ENCODE peak calls at places on chromosome 1, in eight cellular contexts. One of them, this sample, is unnamed.

GRCh38 chr1:42777860-42778259 is 6.9 kb upstream of the TMEM269 start:
- DNase-seq in mucosa of descending colon: no peak
- DNase-seq in stimulated activated naive CD8-positive, alpha-beta T cell treated with anti-CD3 and anti-CD28 coated beads, Interleukin-15, Interleukin-2, amounts not matched to agents 100 U/mL and 50 U/mL, for 24 hours: peak; percentile 39
- DNase-seq in EL: peak; percentile 45
- DNase-seq in KG1: no peak
- DNase-seq in DMS153: peak; percentile 19
- DNase-seq in activated T-cell treated with anti-CD3 and anti-CD28 coated beads, Interleukin-2, amount 50 U/mL, for 4 hours: no peak
- DNase-seq in foreskin fibroblast: peak; percentile 69
- DNase-seq in this sample: peak; percentile 55

GRCh38 chr1:25990702-25991395 is 7.0 kb downstream of the PAFAH2 start:
- DNase-seq in mucosa of descending colon: no peak
- DNase-seq in stimulated activated naive CD8-positive, alpha-beta T cell treated with anti-CD3 and anti-CD28 coated beads, Interleukin-15, Interleukin-2, amounts not matched to agents 100 U/mL and 50 U/mL, for 24 hours: peak; percentile 43
- DNase-seq in EL: no peak
- DNase-seq in KG1: no peak
- DNase-seq in DMS153: no peak
- DNase-seq in activated T-cell treated with anti-CD3 and anti-CD28 coated beads, Interleukin-2, amount 50 U/mL, for 4 hours: peak; percentile 29
- DNase-seq in foreskin fibroblast: no peak
- DNase-seq in this sample: no peak

GRCh38 chr1:222136869-222137268 is 395.0 kb upstream of the DUSP10 start:
- DNase-seq in mucosa of descending colon: no peak
- DNase-seq in stimulated activated naive CD8-positive, alpha-beta T cell treated with anti-CD3 and anti-CD28 coated beads, Interleukin-15, Interleukin-2, amounts not matched to agents 100 U/mL and 50 U/mL, for 24 hours: no peak
- DNase-seq in EL: no peak
- DNase-seq in KG1: no peak
- DNase-seq in DMS153: no peak
- DNase-seq in activated T-cell treated with anti-CD3 and anti-CD28 coated beads, Interleukin-2, amount 50 U/mL, for 4 hours: no peak
- DNase-seq in foreskin fibroblast: no peak
- DNase-seq in this sample: no peak

GRCh38 chr1:41919764-41920397 is 1.2 kb upstream of the HIVEP3 start:
- DNase-seq in mucosa of descending colon: peak; percentile 78
- DNase-seq in stimulated activated naive CD8-positive, alpha-beta T cell treated with anti-CD3 and anti-CD28 coated beads, Interleukin-15, Interleukin-2, amounts not matched to agents 100 U/mL and 50 U/mL, for 24 hours: peak; percentile 82
- DNase-seq in EL: peak; percentile 60
- DNase-seq in KG1: peak; percentile 67
- DNase-seq in DMS153: peak; percentile 95
- DNase-seq in activated T-cell treated with anti-CD3 and anti-CD28 coated beads, Interleukin-2, amount 50 U/mL, for 4 hours: peak; percentile 66
- DNase-seq in foreskin fibroblast: no peak
- DNase-seq in this sample: no peak

GRCh38 chr1:94418664-94419655 is 771 bp downstream of the ABCD3 start:
- DNase-seq in mucosa of descending colon: peak; percentile 45
- DNase-seq in stimulated activated naive CD8-positive, alpha-beta T cell treated with anti-CD3 and anti-CD28 coated beads, Interleukin-15, Interleukin-2, amounts not matched to agents 100 U/mL and 50 U/mL, for 24 hours: peak; percentile 16
- DNase-seq in EL: peak; percentile 68
- DNase-seq in KG1: no peak
- DNase-seq in DMS153: no peak
- DNase-seq in activated T-cell treated with anti-CD3 and anti-CD28 coated beads, Interleukin-2, amount 50 U/mL, for 4 hours: peak; percentile 5
- DNase-seq in foreskin fibroblast: peak; percentile 62
- DNase-seq in this sample: no peak

GRCh38 chr1:43509007-43509739 is 21.5 kb upstream of the PTPRF start:
- DNase-seq in mucosa of descending colon: no peak
- DNase-seq in stimulated activated naive CD8-positive, alpha-beta T cell treated with anti-CD3 and anti-CD28 coated beads, Interleukin-15, Interleukin-2, amounts not matched to agents 100 U/mL and 50 U/mL, for 24 hours: no peak
- DNase-seq in EL: no peak
- DNase-seq in KG1: no peak
- DNase-seq in DMS153: no peak
- DNase-seq in activated T-cell treated with anti-CD3 and anti-CD28 coated beads, Interleukin-2, amount 50 U/mL, for 4 hours: no peak
- DNase-seq in foreskin fibroblast: peak; percentile 25
- DNase-seq in this sample: no peak

GRCh38 chr1:231931846-231932454 is 305.4 kb downstream of the DISC1 start:
- DNase-seq in mucosa of descending colon: no peak
- DNase-seq in stimulated activated naive CD8-positive, alpha-beta T cell treated with anti-CD3 and anti-CD28 coated beads, Interleukin-15, Interleukin-2, amounts not matched to agents 100 U/mL and 50 U/mL, for 24 hours: peak; percentile 60
- DNase-seq in EL: no peak
- DNase-seq in KG1: no peak
- DNase-seq in DMS153: no peak
- DNase-seq in activated T-cell treated with anti-CD3 and anti-CD28 coated beads, Interleukin-2, amount 50 U/mL, for 4 hours: peak; percentile 26
- DNase-seq in foreskin fibroblast: peak; percentile 23
- DNase-seq in this sample: peak; percentile 7

GRCh38 chr1:18256318-18257235 is 149.0 kb downstream of the IGSF21 start:
- DNase-seq in mucosa of descending colon: no peak
- DNase-seq in stimulated activated naive CD8-positive, alpha-beta T cell treated with anti-CD3 and anti-CD28 coated beads, Interleukin-15, Interleukin-2, amounts not matched to agents 100 U/mL and 50 U/mL, for 24 hours: peak; percentile 41
- DNase-seq in EL: peak; percentile 20
- DNase-seq in KG1: no peak
- DNase-seq in DMS153: peak; percentile 49
- DNase-seq in activated T-cell treated with anti-CD3 and anti-CD28 coated beads, Interleukin-2, amount 50 U/mL, for 4 hours: no peak
- DNase-seq in foreskin fibroblast: peak; percentile 28
- DNase-seq in this sample: peak; percentile 27

GRCh38 chr1:93784538-93784937 is 94.5 kb downstream of the DNTTIP2 start:
- DNase-seq in mucosa of descending colon: no peak
- DNase-seq in stimulated activated naive CD8-positive, alpha-beta T cell treated with anti-CD3 and anti-CD28 coated beads, Interleukin-15, Interleukin-2, amounts not matched to agents 100 U/mL and 50 U/mL, for 24 hours: no peak
- DNase-seq in EL: no peak
- DNase-seq in KG1: no peak
- DNase-seq in DMS153: no peak
- DNase-seq in activated T-cell treated with anti-CD3 and anti-CD28 coated beads, Interleukin-2, amount 50 U/mL, for 4 hours: no peak
- DNase-seq in foreskin fibroblast: no peak
- DNase-seq in this sample: no peak

GRCh38 chr1:201883786-201884185 is 4.9 kb upstream of the SHISA4 start:
- DNase-seq in mucosa of descending colon: no peak
- DNase-seq in stimulated activated naive CD8-positive, alpha-beta T cell treated with anti-CD3 and anti-CD28 coated beads, Interleukin-15, Interleukin-2, amounts not matched to agents 100 U/mL and 50 U/mL, for 24 hours: no peak
- DNase-seq in EL: peak; percentile 72
- DNase-seq in KG1: peak; percentile 10
- DNase-seq in DMS153: no peak
- DNase-seq in activated T-cell treated with anti-CD3 and anti-CD28 coated beads, Interleukin-2, amount 50 U/mL, for 4 hours: no peak
- DNase-seq in foreskin fibroblast: peak; percentile 73
- DNase-seq in this sample: peak; percentile 37

GRCh38 chr1:233453433-233454200 is 126.1 kb downstream of the MAP3K21 start:
- DNase-seq in mucosa of descending colon: no peak
- DNase-seq in stimulated activated naive CD8-positive, alpha-beta T cell treated with anti-CD3 and anti-CD28 coated beads, Interleukin-15, Interleukin-2, amounts not matched to agents 100 U/mL and 50 U/mL, for 24 hours: no peak
- DNase-seq in EL: no peak
- DNase-seq in KG1: no peak
- DNase-seq in DMS153: no peak
- DNase-seq in activated T-cell treated with anti-CD3 and anti-CD28 coated beads, Interleukin-2, amount 50 U/mL, for 4 hours: no peak
- DNase-seq in foreskin fibroblast: no peak
- DNase-seq in this sample: no peak

GRCh38 chr1:91501527-91501859 is 842 bp downstream of the CDC7 start:
- DNase-seq in mucosa of descending colon: no peak
- DNase-seq in stimulated activated naive CD8-positive, alpha-beta T cell treated with anti-CD3 and anti-CD28 coated beads, Interleukin-15, Interleukin-2, amounts not matched to agents 100 U/mL and 50 U/mL, for 24 hours: no peak
- DNase-seq in EL: no peak
- DNase-seq in KG1: no peak
- DNase-seq in DMS153: peak; percentile 69
- DNase-seq in activated T-cell treated with anti-CD3 and anti-CD28 coated beads, Interleukin-2, amount 50 U/mL, for 4 hours: no peak
- DNase-seq in foreskin fibroblast: peak; percentile 61
- DNase-seq in this sample: no peak

GRCh38 chr1:954927-955326 is 4.1 kb downstream of the NOC2L start:
- DNase-seq in mucosa of descending colon: no peak
- DNase-seq in stimulated activated naive CD8-positive, alpha-beta T cell treated with anti-CD3 and anti-CD28 coated beads, Interleukin-15, Interleukin-2, amounts not matched to agents 100 U/mL and 50 U/mL, for 24 hours: no peak
- DNase-seq in EL: no peak
- DNase-seq in KG1: no peak
- DNase-seq in DMS153: no peak
- DNase-seq in activated T-cell treated with anti-CD3 and anti-CD28 coated beads, Interleukin-2, amount 50 U/mL, for 4 hours: no peak
- DNase-seq in foreskin fibroblast: no peak
- DNase-seq in this sample: no peak

GRCh38 chr1:54312874-54313316 is 93.3 kb downstream of the SSBP3 start:
- DNase-seq in mucosa of descending colon: no peak
- DNase-seq in stimulated activated naive CD8-positive, alpha-beta T cell treated with anti-CD3 and anti-CD28 coated beads, Interleukin-15, Interleukin-2, amounts not matched to agents 100 U/mL and 50 U/mL, for 24 hours: no peak
- DNase-seq in EL: peak; percentile 73
- DNase-seq in KG1: no peak
- DNase-seq in DMS153: peak; percentile 65
- DNase-seq in activated T-cell treated with anti-CD3 and anti-CD28 coated beads, Interleukin-2, amount 50 U/mL, for 4 hours: no peak
- DNase-seq in foreskin fibroblast: peak; percentile 84
- DNase-seq in this sample: no peak

GRCh38 chr1:99657213-99658030 is 11.5 kb downstream of the PALMD start:
- DNase-seq in mucosa of descending colon: no peak
- DNase-seq in stimulated activated naive CD8-positive, alpha-beta T cell treated with anti-CD3 and anti-CD28 coated beads, Interleukin-15, Interleukin-2, amounts not matched to agents 100 U/mL and 50 U/mL, for 24 hours: no peak
- DNase-seq in EL: no peak
- DNase-seq in KG1: no peak
- DNase-seq in DMS153: no peak
- DNase-seq in activated T-cell treated with anti-CD3 and anti-CD28 coated beads, Interleukin-2, amount 50 U/mL, for 4 hours: no peak
- DNase-seq in foreskin fibroblast: no peak
- DNase-seq in this sample: no peak

GRCh38 chr1:25068829-25069228 is 138.8 kb upstream of the RUNX3 start:
- DNase-seq in mucosa of descending colon: peak; percentile 7
- DNase-seq in stimulated activated naive CD8-positive, alpha-beta T cell treated with anti-CD3 and anti-CD28 coated beads, Interleukin-15, Interleukin-2, amounts not matched to agents 100 U/mL and 50 U/mL, for 24 hours: peak; percentile 33
- DNase-seq in EL: no peak
- DNase-seq in KG1: no peak
- DNase-seq in DMS153: no peak
- DNase-seq in activated T-cell treated with anti-CD3 and anti-CD28 coated beads, Interleukin-2, amount 50 U/mL, for 4 hours: no peak
- DNase-seq in foreskin fibroblast: no peak
- DNase-seq in this sample: no peak

GRCh38 chr1:233277637-233278413 is 17.7 kb downstream of the PCNX2 start:
- DNase-seq in mucosa of descending colon: no peak
- DNase-seq in stimulated activated naive CD8-positive, alpha-beta T cell treated with anti-CD3 and anti-CD28 coated beads, Interleukin-15, Interleukin-2, amounts not matched to agents 100 U/mL and 50 U/mL, for 24 hours: no peak
- DNase-seq in EL: no peak
- DNase-seq in KG1: no peak
- DNase-seq in DMS153: no peak
- DNase-seq in activated T-cell treated with anti-CD3 and anti-CD28 coated beads, Interleukin-2, amount 50 U/mL, for 4 hours: no peak
- DNase-seq in foreskin fibroblast: no peak
- DNase-seq in this sample: no peak

GRCh38 chr1:155082941-155083541 is 4.4 kb downstream of the EFNA3 start:
- DNase-seq in mucosa of descending colon: peak; percentile 85
- DNase-seq in stimulated activated naive CD8-positive, alpha-beta T cell treated with anti-CD3 and anti-CD28 coated beads, Interleukin-15, Interleukin-2, amounts not matched to agents 100 U/mL and 50 U/mL, for 24 hours: no peak
- DNase-seq in EL: no peak
- DNase-seq in KG1: no peak
- DNase-seq in DMS153: no peak
- DNase-seq in activated T-cell treated with anti-CD3 and anti-CD28 coated beads, Interleukin-2, amount 50 U/mL, for 4 hours: no peak
- DNase-seq in foreskin fibroblast: no peak
- DNase-seq in this sample: no peak

GRCh38 chr1:167805041-167805556 is 83.3 kb downstream of the MPZL1 start:
- DNase-seq in mucosa of descending colon: no peak
- DNase-seq in stimulated activated naive CD8-positive, alpha-beta T cell treated with anti-CD3 and anti-CD28 coated beads, Interleukin-15, Interleukin-2, amounts not matched to agents 100 U/mL and 50 U/mL, for 24 hours: peak; percentile 24
- DNase-seq in EL: no peak
- DNase-seq in KG1: peak; percentile 61
- DNase-seq in DMS153: no peak
- DNase-seq in activated T-cell treated with anti-CD3 and anti-CD28 coated beads, Interleukin-2, amount 50 U/mL, for 4 hours: no peak
- DNase-seq in foreskin fibroblast: peak; percentile 58
- DNase-seq in this sample: no peak

GRCh38 chr1:185499986-185500626 is 183.1 kb upstream of the IVNS1ABP start:
- DNase-seq in mucosa of descending colon: no peak
- DNase-seq in stimulated activated naive CD8-positive, alpha-beta T cell treated with anti-CD3 and anti-CD28 coated beads, Interleukin-15, Interleukin-2, amounts not matched to agents 100 U/mL and 50 U/mL, for 24 hours: no peak
- DNase-seq in EL: peak; percentile 90
- DNase-seq in KG1: no peak
- DNase-seq in DMS153: no peak
- DNase-seq in activated T-cell treated with anti-CD3 and anti-CD28 coated beads, Interleukin-2, amount 50 U/mL, for 4 hours: no peak
- DNase-seq in foreskin fibroblast: peak; percentile 91
- DNase-seq in this sample: no peak

GRCh38 chr1:166859597-166859996 is 16.5 kb downstream of the TADA1 start:
- DNase-seq in mucosa of descending colon: no peak
- DNase-seq in stimulated activated naive CD8-positive, alpha-beta T cell treated with anti-CD3 and anti-CD28 coated beads, Interleukin-15, Interleukin-2, amounts not matched to agents 100 U/mL and 50 U/mL, for 24 hours: no peak
- DNase-seq in EL: no peak
- DNase-seq in KG1: no peak
- DNase-seq in DMS153: no peak
- DNase-seq in activated T-cell treated with anti-CD3 and anti-CD28 coated beads, Interleukin-2, amount 50 U/mL, for 4 hours: no peak
- DNase-seq in foreskin fibroblast: no peak
- DNase-seq in this sample: no peak

GRCh38 chr1:76006234-76006633 is 68.3 kb upstream of the ST6GALNAC3 start:
- DNase-seq in mucosa of descending colon: no peak
- DNase-seq in stimulated activated naive CD8-positive, alpha-beta T cell treated with anti-CD3 and anti-CD28 coated beads, Interleukin-15, Interleukin-2, amounts not matched to agents 100 U/mL and 50 U/mL, for 24 hours: no peak
- DNase-seq in EL: peak; percentile 38
- DNase-seq in KG1: no peak
- DNase-seq in DMS153: no peak
- DNase-seq in activated T-cell treated with anti-CD3 and anti-CD28 coated beads, Interleukin-2, amount 50 U/mL, for 4 hours: no peak
- DNase-seq in foreskin fibroblast: peak; percentile 62
- DNase-seq in this sample: peak; percentile 9

GRCh38 chr1:213399695-213400094 is 348.7 kb downstream of the RPS6KC1 start:
- DNase-seq in mucosa of descending colon: no peak
- DNase-seq in stimulated activated naive CD8-positive, alpha-beta T cell treated with anti-CD3 and anti-CD28 coated beads, Interleukin-15, Interleukin-2, amounts not matched to agents 100 U/mL and 50 U/mL, for 24 hours: no peak
- DNase-seq in EL: no peak
- DNase-seq in KG1: no peak
- DNase-seq in DMS153: no peak
- DNase-seq in activated T-cell treated with anti-CD3 and anti-CD28 coated beads, Interleukin-2, amount 50 U/mL, for 4 hours: no peak
- DNase-seq in foreskin fibroblast: no peak
- DNase-seq in this sample: no peak

GRCh38 chr1:93079685-93080141 is 630 bp downstream of the MTF2 start:
- DNase-seq in mucosa of descending colon: peak; percentile 59
- DNase-seq in stimulated activated naive CD8-positive, alpha-beta T cell treated with anti-CD3 and anti-CD28 coated beads, Interleukin-15, Interleukin-2, amounts not matched to agents 100 U/mL and 50 U/mL, for 24 hours: peak; percentile 54
- DNase-seq in EL: peak; percentile 36
- DNase-seq in KG1: peak; percentile 52
- DNase-seq in DMS153: no peak
- DNase-seq in activated T-cell treated with anti-CD3 and anti-CD28 coated beads, Interleukin-2, amount 50 U/mL, for 4 hours: peak; percentile 7
- DNase-seq in foreskin fibroblast: peak; percentile 31
- DNase-seq in this sample: no peak

GRCh38 chr1:21262282-21263051 is 27.8 kb downstream of the ECE1 start:
- DNase-seq in mucosa of descending colon: peak; percentile 69
- DNase-seq in stimulated activated naive CD8-positive, alpha-beta T cell treated with anti-CD3 and anti-CD28 coated beads, Interleukin-15, Interleukin-2, amounts not matched to agents 100 U/mL and 50 U/mL, for 24 hours: no peak
- DNase-seq in EL: peak; percentile 89
- DNase-seq in KG1: no peak
- DNase-seq in DMS153: no peak
- DNase-seq in activated T-cell treated with anti-CD3 and anti-CD28 coated beads, Interleukin-2, amount 50 U/mL, for 4 hours: no peak
- DNase-seq in foreskin fibroblast: peak; percentile 97
- DNase-seq in this sample: no peak

GRCh38 chr1:31704261-31705079 is 653 bp upstream of the COL16A1 start:
- DNase-seq in mucosa of descending colon: no peak
- DNase-seq in stimulated activated naive CD8-positive, alpha-beta T cell treated with anti-CD3 and anti-CD28 coated beads, Interleukin-15, Interleukin-2, amounts not matched to agents 100 U/mL and 50 U/mL, for 24 hours: no peak
- DNase-seq in EL: peak; percentile 65
- DNase-seq in KG1: no peak
- DNase-seq in DMS153: peak; percentile 92
- DNase-seq in activated T-cell treated with anti-CD3 and anti-CD28 coated beads, Interleukin-2, amount 50 U/mL, for 4 hours: no peak
- DNase-seq in foreskin fibroblast: peak; percentile 71
- DNase-seq in this sample: peak; percentile 35

GRCh38 chr1:215192306-215192705 is 109.8 kb downstream of the KCNK2 start:
- DNase-seq in mucosa of descending colon: no peak
- DNase-seq in stimulated activated naive CD8-positive, alpha-beta T cell treated with anti-CD3 and anti-CD28 coated beads, Interleukin-15, Interleukin-2, amounts not matched to agents 100 U/mL and 50 U/mL, for 24 hours: no peak
- DNase-seq in EL: peak; percentile 53
- DNase-seq in KG1: no peak
- DNase-seq in DMS153: no peak
- DNase-seq in activated T-cell treated with anti-CD3 and anti-CD28 coated beads, Interleukin-2, amount 50 U/mL, for 4 hours: no peak
- DNase-seq in foreskin fibroblast: peak; percentile 35
- DNase-seq in this sample: no peak

GRCh38 chr1:184051485-184052193 is at the start of gene TSEN15:
- DNase-seq in mucosa of descending colon: peak; percentile 85
- DNase-seq in stimulated activated naive CD8-positive, alpha-beta T cell treated with anti-CD3 and anti-CD28 coated beads, Interleukin-15, Interleukin-2, amounts not matched to agents 100 U/mL and 50 U/mL, for 24 hours: peak; percentile 82
- DNase-seq in EL: peak; percentile 85
- DNase-seq in KG1: peak; percentile 80
- DNase-seq in DMS153: peak; percentile 63
- DNase-seq in activated T-cell treated with anti-CD3 and anti-CD28 coated beads, Interleukin-2, amount 50 U/mL, for 4 hours: peak; percentile 79
- DNase-seq in foreskin fibroblast: peak; percentile 96
- DNase-seq in this sample: peak; percentile 90

GRCh38 chr1:41800237-41800902 is 118.4 kb downstream of the HIVEP3 start:
- DNase-seq in mucosa of descending colon: no peak
- DNase-seq in stimulated activated naive CD8-positive, alpha-beta T cell treated with anti-CD3 and anti-CD28 coated beads, Interleukin-15, Interleukin-2, amounts not matched to agents 100 U/mL and 50 U/mL, for 24 hours: no peak
- DNase-seq in EL: no peak
- DNase-seq in KG1: no peak
- DNase-seq in DMS153: no peak
- DNase-seq in activated T-cell treated with anti-CD3 and anti-CD28 coated beads, Interleukin-2, amount 50 U/mL, for 4 hours: no peak
- DNase-seq in foreskin fibroblast: no peak
- DNase-seq in this sample: no peak

GRCh38 chr1:46171351-46171750 is 3.5 kb upstream of the TSPAN1 start:
- DNase-seq in mucosa of descending colon: no peak
- DNase-seq in stimulated activated naive CD8-positive, alpha-beta T cell treated with anti-CD3 and anti-CD28 coated beads, Interleukin-15, Interleukin-2, amounts not matched to agents 100 U/mL and 50 U/mL, for 24 hours: no peak
- DNase-seq in EL: no peak
- DNase-seq in KG1: no peak
- DNase-seq in DMS153: peak; percentile 51
- DNase-seq in activated T-cell treated with anti-CD3 and anti-CD28 coated beads, Interleukin-2, amount 50 U/mL, for 4 hours: no peak
- DNase-seq in foreskin fibroblast: no peak
- DNase-seq in this sample: no peak

GRCh38 chr1:207025144-207025880 is 7.2 kb downstream of the C1orf116 start:
- DNase-seq in mucosa of descending colon: no peak
- DNase-seq in stimulated activated naive CD8-positive, alpha-beta T cell treated with anti-CD3 and anti-CD28 coated beads, Interleukin-15, Interleukin-2, amounts not matched to agents 100 U/mL and 50 U/mL, for 24 hours: no peak
- DNase-seq in EL: peak; percentile 72
- DNase-seq in KG1: no peak
- DNase-seq in DMS153: no peak
- DNase-seq in activated T-cell treated with anti-CD3 and anti-CD28 coated beads, Interleukin-2, amount 50 U/mL, for 4 hours: no peak
- DNase-seq in foreskin fibroblast: peak; percentile 79
- DNase-seq in this sample: no peak

GRCh38 chr1:228163004-228163753 is 2.4 kb upstream of the IBA57 start:
- DNase-seq in mucosa of descending colon: peak; percentile 64
- DNase-seq in stimulated activated naive CD8-positive, alpha-beta T cell treated with anti-CD3 and anti-CD28 coated beads, Interleukin-15, Interleukin-2, amounts not matched to agents 100 U/mL and 50 U/mL, for 24 hours: no peak
- DNase-seq in EL: peak; percentile 63
- DNase-seq in KG1: no peak
- DNase-seq in DMS153: no peak
- DNase-seq in activated T-cell treated with anti-CD3 and anti-CD28 coated beads, Interleukin-2, amount 50 U/mL, for 4 hours: no peak
- DNase-seq in foreskin fibroblast: peak; percentile 56
- DNase-seq in this sample: no peak

GRCh38 chr1:61497013-61497412 is 227.9 kb downstream of the TM2D1 start:
- DNase-seq in mucosa of descending colon: no peak
- DNase-seq in stimulated activated naive CD8-positive, alpha-beta T cell treated with anti-CD3 and anti-CD28 coated beads, Interleukin-15, Interleukin-2, amounts not matched to agents 100 U/mL and 50 U/mL, for 24 hours: no peak
- DNase-seq in EL: no peak
- DNase-seq in KG1: no peak
- DNase-seq in DMS153: no peak
- DNase-seq in activated T-cell treated with anti-CD3 and anti-CD28 coated beads, Interleukin-2, amount 50 U/mL, for 4 hours: no peak
- DNase-seq in foreskin fibroblast: no peak
- DNase-seq in this sample: no peak

GRCh38 chr1:156098782-156099181 is 15.7 kb upstream of the LMNA start:
- DNase-seq in mucosa of descending colon: no peak
- DNase-seq in stimulated activated naive CD8-positive, alpha-beta T cell treated with anti-CD3 and anti-CD28 coated beads, Interleukin-15, Interleukin-2, amounts not matched to agents 100 U/mL and 50 U/mL, for 24 hours: no peak
- DNase-seq in EL: no peak
- DNase-seq in KG1: no peak
- DNase-seq in DMS153: no peak
- DNase-seq in activated T-cell treated with anti-CD3 and anti-CD28 coated beads, Interleukin-2, amount 50 U/mL, for 4 hours: no peak
- DNase-seq in foreskin fibroblast: no peak
- DNase-seq in this sample: no peak

This sample was measured in NCI-H460.